ENCODE peak calls at places on chromosomes 11 and 22, in five cellular contexts. P is left lung, N is psoas muscle, R is tibial artery, K is breast epithelium. C is an unnamed sample.
A peak's percentile ranks its signal among the peaks of the same experiment; 100 is the strongest.

GRCh38 chr11:34075178-34075820 is 23.8 kb downstream of the CAPRIN1 start:
- DNase-seq in P (no peak), N (no peak), R (no peak), K (no peak), C (no peak)

GRCh38 chr11:61774441-61774840 is 18.0 kb downstream of the TMEM258 start:
- DNase-seq in P (no peak), N (no peak), R (no peak), K (no peak), C (peak; percentile 78)

GRCh38 chr22:20439928-20440575 is 2.4 kb upstream of the SCARF2 start:
- DNase-seq in P (peak; percentile 24), N (peak; percentile 34), R (peak; percentile 60), K (no peak), C (no peak)

GRCh38 chr11:27358306-27358705 is 4.7 kb downstream of the CCDC34 start:
- DNase-seq in P (no peak), N (no peak), R (no peak), K (no peak), C (no peak)

GRCh38 chr11:68347345-68347744 is 35.0 kb downstream of the LRP5 start:
- DNase-seq in P (no peak), N (no peak), R (no peak), K (no peak), C (no peak)

GRCh38 chr11:119288219-119288618 is 28.7 kb downstream of the MCAM start:
- DNase-seq in P (no peak), N (no peak), R (no peak), K (no peak), C (no peak)

GRCh38 chr11:71139516-71140205 is 112.7 kb downstream of the SHANK2 start:
- DNase-seq in P (peak; percentile 49), N (no peak), R (peak; percentile 79), K (peak; percentile 78), C (no peak)

GRCh38 chr22:30266445-30267381 is at the start of gene OSM:
- DNase-seq in P (peak; percentile 87), N (peak; percentile 83), R (peak; percentile 85), K (no peak), C (no peak)

GRCh38 chr11:134223836-134224709 is at the start of the genes NCAPD3 and VPS26B:
- DNase-seq in P (peak; percentile 97), N (peak; percentile 98), R (peak; percentile 97), K (peak; percentile 97), C (peak; percentile 96)

GRCh38 chr11:134224710-134225662 is 515 bp downstream of the VPS26B start:
- DNase-seq in P (peak; percentile 61), N (peak; percentile 80), R (peak; percentile 83), K (peak; percentile 45), C (peak; percentile 29)

GRCh38 chr11:134229131-134229790 is 4.8 kb downstream of the VPS26B start:
- DNase-seq in P (no peak), N (no peak), R (no peak), K (no peak), C (no peak)

GRCh38 chr11:134228625-134229024 is 4.2 kb downstream of the VPS26B start:
- DNase-seq in P (no peak), N (no peak), R (no peak), K (no peak), C (no peak)

GRCh38 chr11:134226806-134227325 is 2.4 kb downstream of the VPS26B start:
- DNase-seq in P (no peak), N (no peak), R (no peak), K (no peak), C (no peak)
- H3K4me3 ChIP-seq in P (no peak overlapping the region), N (peak overlapping the region; percentile 88), R (peak overlapping the region; percentile 74), K (peak overlapping the region; percentile 99), C (no peak overlapping the region)

GRCh38 chr11:93741094-93741881 is at the start of the genes C11orf54 and TAF1D:
- DNase-seq in P (peak; percentile 98), N (peak; percentile 99), R (peak; percentile 99), K (peak; percentile 96), C (peak; percentile 98)

GRCh38 chr11:93740802-93741093 is 547 bp downstream of the TAF1D start:
- DNase-seq in P (peak; percentile 66), N (peak; percentile 83), R (peak; percentile 71), K (peak; percentile 32), C (peak; percentile 33)

GRCh38 chr11:93741882-93742226 is 382 bp downstream of the C11orf54 start:
- DNase-seq in P (peak; percentile 43), N (no peak), R (no peak), K (peak; percentile 57), C (no peak)

GRCh38 chr11:93744669-93745004 is 3.2 kb downstream of the C11orf54 start:
- DNase-seq in P (no peak), N (no peak), R (no peak), K (no peak), C (no peak)

GRCh38 chr11:93743316-93743715 is 1.8 kb downstream of the C11orf54 start:
- DNase-seq in P (no peak), N (no peak), R (no peak), K (no peak), C (no peak)
- H3K27ac ChIP-seq in P (no peak overlapping the region), N (no peak overlapping the region), R (no peak overlapping the region), K (no peak overlapping the region), C (no peak overlapping the region)

GRCh38 chr11:12020546-12020945 is 12.1 kb upstream of the DKK3 start:
- DNase-seq in P (no peak), N (no peak), R (no peak), K (no peak), C (no peak)

GRCh38 chr11:12017243-12017678 is 8.8 kb upstream of the DKK3 start:
- DNase-seq in P (no peak), N (no peak), R (no peak), K (no peak), C (no peak)

GRCh38 chr11:12019337-12019736 is 10.9 kb upstream of the DKK3 start:
- DNase-seq in P (no peak), N (no peak), R (no peak), K (no peak), C (no peak)

GRCh38 chr11:12017865-12018453 is 9.5 kb upstream of the DKK3 start:
- DNase-seq in P (no peak), N (no peak), R (no peak), K (no peak), C (no peak)

GRCh38 chr11:12019867-12020416 is 11.5 kb upstream of the DKK3 start:
- DNase-seq in P (no peak), N (no peak), R (no peak), K (no peak), C (no peak)
- H3K4me3 ChIP-seq in P (no peak overlapping the region), N (no peak overlapping the region), R (no peak overlapping the region), K (no peak overlapping the region), C (no peak overlapping the region)

GRCh38 chr11:134949121-134949591 is 537.1 kb upstream of the B3GAT1 start:
- DNase-seq in P (no peak), N (peak; percentile 62), R (peak; percentile 90), K (peak; percentile 75), C (no peak)

GRCh38 chr11:134950692-134951304 is 538.8 kb upstream of the B3GAT1 start:
- DNase-seq in P (no peak), N (no peak), R (no peak), K (no peak), C (no peak)

GRCh38 chr11:134951305-134951700 is 539.3 kb upstream of the B3GAT1 start:
- DNase-seq in P (no peak), N (no peak), R (peak; percentile 78), K (no peak), C (no peak)

GRCh38 chr11:134947556-134947955 is 535.5 kb upstream of the B3GAT1 start:
- DNase-seq in P (no peak), N (no peak), R (no peak), K (no peak), C (no peak)

GRCh38 chr11:134949716-134950115 is 537.7 kb upstream of the B3GAT1 start:
- DNase-seq in P (no peak), N (no peak), R (no peak), K (no peak), C (no peak)
- H3K27ac ChIP-seq in P (no peak overlapping the region), N (peak overlapping the region; percentile 50), R (peak overlapping the region; percentile 53), K (peak overlapping the region; percentile 71), C (no peak overlapping the region)

DNA sequence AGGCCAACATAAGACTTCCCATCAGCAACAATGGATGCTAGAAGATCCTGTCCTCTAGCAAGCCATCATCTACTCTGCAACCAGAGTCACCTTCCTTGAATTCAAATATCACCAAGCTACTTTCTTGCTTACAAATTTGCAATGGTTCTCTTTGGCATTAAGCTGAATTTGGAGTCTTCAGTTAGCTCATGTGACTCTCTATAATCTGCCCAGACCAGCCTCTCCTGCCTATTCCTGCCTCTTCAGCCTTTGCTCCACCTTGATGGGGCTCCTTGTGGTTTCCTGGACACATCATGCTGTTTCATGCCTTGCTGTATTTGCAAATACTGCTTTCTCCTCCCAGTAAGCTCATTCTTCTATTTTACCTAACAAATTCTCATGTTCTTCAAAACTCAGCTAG is 82.3 kb downstream of the RASSF10 start:
- DNase-seq in P (no peak), N (no peak), R (no peak), K (no peak), C (no peak)
- H3K4me3 ChIP-seq in P (no peak overlapping the region), N (no peak overlapping the region), R (no peak overlapping the region), K (no peak overlapping the region), C (no peak overlapping the region)

GRCh38 chr22:42992886-42993479 is 22.0 kb downstream of the PACSIN2 start:
- DNase-seq in P (no peak), N (no peak), R (peak; percentile 63), K (no peak), C (no peak)

GRCh38 chr22:42993651-42994275 is 21.2 kb downstream of the PACSIN2 start:
- DNase-seq in P (no peak), N (no peak), R (peak; percentile 63), K (no peak), C (no peak)

GRCh38 chr22:42990131-42990838 is 24.7 kb downstream of the PACSIN2 start:
- DNase-seq in P (no peak), N (no peak), R (peak; percentile 76), K (no peak), C (no peak)

GRCh38 chr22:42991010-42991651 is 23.8 kb downstream of the PACSIN2 start:
- DNase-seq in P (no peak), N (no peak), R (peak; percentile 58), K (no peak), C (no peak)

GRCh38 chr22:42992092-42992491 is 22.9 kb downstream of the PACSIN2 start:
- DNase-seq in P (no peak), N (no peak), R (peak; percentile 12), K (no peak), C (no peak)
- H3K27ac ChIP-seq in P (peak overlapping the region; percentile 90), N (no peak overlapping the region), R (peak overlapping the region; percentile 83), K (peak overlapping the region; percentile 95), C (no peak overlapping the region)

GRCh38 chr11:35307221-35307621 is 112.1 kb downstream of the SLC1A2 start:
- DNase-seq in P (no peak), N (no peak), R (no peak), K (no peak), C (no peak)
- H3K4me3 ChIP-seq in P (no peak overlapping the region), N (no peak overlapping the region), R (no peak overlapping the region), K (no peak overlapping the region), C (no peak overlapping the region)

GRCh38 chr11:44954051-44954906 is 3.6 kb upstream of the TP53I11 start:
- DNase-seq in P (no peak), N (no peak), R (no peak), K (no peak), C (no peak)
- H3K27ac ChIP-seq in P (peak overlapping the region; percentile 87), N (no peak overlapping the region), R (no peak overlapping the region), K (peak overlapping the region; percentile 60), C (no peak overlapping the region)

C was measured in uterus.